ENCODE peak calls at places on chromosomes 7 and 10, in ten cellular contexts. E is kidney glomerular epithelial cell; J is kidney tubule cell; U is skeletal muscle cell; A is GM04504; H is NCI-H1436; T is iris pigment epithelial cell; F is ELR; Q is activated gamma-delta T cell treated with Interleukin-2 at 50 U/mL for 16 hours; P is stimulated activated CD4-positive, alpha-beta T cell treated with anti-CD3 and anti-CD28 coated beads, Interleukin-15, amount 100 ng/mL, for 1 hour. N is an unnamed sample.
A peak's percentile ranks its signal among the peaks of the same experiment; 100 is the strongest.

GRCh38 chr7:1391449-1391848 is 67.8 kb downstream of the MICALL2 start:
- DNase-seq in E (no peak), J (no peak), U (no peak), A (no peak), H (no peak), T (no peak), F (no peak), Q (no peak), P (no peak), N (no peak)

GRCh38 chr10:72276421-72277339 is 3.0 kb downstream of the DDIT4 start:
- DNase-seq in E (no peak), J (peak; percentile 75), U (peak; percentile 80), A (no peak), H (no peak), T (peak; percentile 83), F (peak; percentile 32), Q (no peak), P (no peak), N (no peak)

GRCh38 chr10:58143944-58144343 is 123.8 kb downstream of the IPMK start:
- DNase-seq in E (no peak), J (peak; percentile 33), U (no peak), A (no peak), H (no peak), T (peak; percentile 14), F (peak; percentile 42), Q (no peak), P (no peak), N (no peak)

GRCh38 chr10:68871731-68872342 is 29.3 kb upstream of the DDX50 start:
- DNase-seq in E (peak; percentile 78), J (peak; percentile 67), U (peak; percentile 96), A (peak; percentile 29), H (peak; percentile 95), T (peak; percentile 98), F (peak; percentile 9), Q (no peak), P (no peak), N (no peak)

GRCh38 chr10:33306126-33306525 is 28.3 kb downstream of the NRP1 start:
- DNase-seq in E (no peak), J (no peak), U (no peak), A (no peak), H (no peak), T (peak; percentile 78), F (no peak), Q (no peak), P (no peak), N (no peak)

GRCh38 chr10:7264313-7264741 is 146.5 kb downstream of the SFMBT2 start:
- DNase-seq in E (peak; percentile 73), J (peak; percentile 4), U (no peak), A (no peak), H (no peak), T (peak; percentile 23), F (no peak), Q (no peak), P (no peak), N (no peak)

GRCh38 chr7:47491637-47492036 is 90.3 kb downstream of the TNS3 start:
- DNase-seq in E (no peak), J (no peak), U (no peak), A (no peak), H (no peak), T (no peak), F (no peak), Q (no peak), P (no peak), N (no peak)

GRCh38 chr10:86663576-86664369 is 4.5 kb upstream of the LDB3 start:
- DNase-seq in E (no peak), J (no peak), U (no peak), A (no peak), H (no peak), T (no peak), F (no peak), Q (no peak), P (no peak), N (no peak)

GRCh38 chr7:118111347-118111746 is 72.6 kb upstream of the LSM8 start:
- DNase-seq in E (no peak), J (peak; percentile 6), U (no peak), A (no peak), H (no peak), T (no peak), F (no peak), Q (no peak), P (no peak), N (no peak)

GRCh38 chr7:53984776-53985175 is 557.4 kb upstream of the VSTM2A start:
- DNase-seq in E (peak; percentile 61), J (peak; percentile 73), U (no peak), A (no peak), H (no peak), T (no peak), F (no peak), Q (no peak), P (no peak), N (no peak)

GRCh38 chr7:64892666-64893269 is 10.3 kb upstream of the ZNF273 start:
- DNase-seq in E (no peak), J (no peak), U (no peak), A (no peak), H (no peak), T (no peak), F (no peak), Q (no peak), P (no peak), N (no peak)

GRCh38 chr10:60905580-60905979 is 38.4 kb downstream of the RHOBTB1 start:
- DNase-seq in E (no peak), J (no peak), U (no peak), A (no peak), H (no peak), T (peak; percentile 30), F (no peak), Q (no peak), P (no peak), N (no peak)

GRCh38 chr7:123616244-123616643 is 14.6 kb downstream of the ASB15 start:
- DNase-seq in E (no peak), J (no peak), U (no peak), A (no peak), H (no peak), T (peak; percentile 63), F (no peak), Q (no peak), P (no peak), N (no peak)